ENCODE peak calls at places on chromosomes 6 and 20, in six cellular contexts. N is GM12865, J is thyroid gland, K is tibial artery, D is psoas muscle, X is PC-3. C is an unnamed sample.

GRCh38 chr20:60057866-60058807 is 99.9 kb downstream of the CDH26 start:
- DNase-seq in J (peak; percentile 65), N (no peak), K (peak; percentile 36), X (no peak), D (peak; percentile 73), C (peak; percentile 67)

GRCh38 chr20:57403216-57403615 is 12.0 kb downstream of the RBM38 start:
- DNase-seq in N (no peak), K (no peak), X (no peak), D (no peak), J (no peak), C (no peak)

GRCh38 chr20:20710847-20711315 is 1.6 kb downstream of the RALGAPA2 start:
- DNase-seq in X (peak; percentile 13), D (no peak), K (no peak), J (peak; percentile 40), N (peak; percentile 64), C (no peak)

GRCh38 chr6:170296746-170297576 is 6.1 kb upstream of the DLL1 start:
- DNase-seq in X (no peak), J (no peak), K (no peak), D (no peak), N (no peak), C (no peak)

GRCh38 chr6:15841937-15842698 is 179.3 kb upstream of the DTNBP1 start:
- DNase-seq in D (peak; percentile 33), X (no peak), N (no peak), J (no peak), K (peak; percentile 65), C (peak; percentile 69)

GRCh38 chr20:19679931-19680330 is 78.1 kb upstream of the RIN2 start:
- DNase-seq in D (no peak), N (no peak), K (no peak), J (no peak), X (no peak), C (no peak)

GRCh38 chr6:165220030-165220429 is 89.4 kb downstream of the C6orf118 start:
- DNase-seq in D (no peak), X (no peak), N (no peak), K (no peak), J (no peak), C (no peak)

GRCh38 chr6:97437087-97437486 is 154.1 kb upstream of the MMS22L start:
- DNase-seq in K (no peak), J (no peak), D (no peak), X (peak; percentile 46), N (no peak), C (no peak)

GRCh38 chr6:130320908-130321307 is 44.9 kb upstream of the TMEM200A start:
- DNase-seq in K (no peak), N (no peak), X (peak; percentile 37), D (no peak), J (no peak), C (no peak)

GRCh38 chr6:107080036-107080435 is 35.3 kb downstream of the BEND3 start:
- DNase-seq in J (no peak), D (no peak), N (peak; percentile 33), X (peak; percentile 5), K (no peak), C (no peak)

GRCh38 chr6:130632288-130632687 is 194.9 kb upstream of the SMLR1 start:
- DNase-seq in D (no peak), J (no peak), K (no peak), N (no peak), X (no peak), C (no peak)

GRCh38 chr6:156336096-156336495 is 441.1 kb upstream of the ARID1B start:
- DNase-seq in N (peak; percentile 11), J (no peak), X (peak; percentile 2), K (no peak), D (no peak), C (no peak)

GRCh38 chr20:35171438-35171752 is 477 bp upstream of the PROCR start:
- DNase-seq in N (no peak), X (no peak), K (no peak), D (no peak), J (no peak), C (no peak)

GRCh38 chr20:43681468-43681942 is 14.6 kb downstream of the MYBL2 start:
- DNase-seq in X (no peak), J (peak; percentile 6), K (no peak), D (no peak), N (peak; percentile 78), C (no peak)

GRCh38 chr6:158050107-158050735 is 68.6 kb downstream of the SYNJ2 start:
- DNase-seq in D (no peak), K (peak; percentile 7), X (no peak), J (no peak), N (no peak), C (no peak)

GRCh38 chr6:137265574-137265973 is 46.4 kb upstream of the IFNGR1 start:
- DNase-seq in K (no peak), J (no peak), X (no peak), D (no peak), N (no peak), C (no peak)

GRCh38 chr6:104940881-104941693 is 15.8 kb upstream of the LIN28B start:
- DNase-seq in X (peak; percentile 16), D (peak; percentile 32), K (no peak), N (peak; percentile 9), J (peak; percentile 22), C (no peak)

GRCh38 chr20:44642203-44643153 is 9.0 kb downstream of the ADA start:
- DNase-seq in D (peak; percentile 62), X (peak; percentile 50), J (peak; percentile 83), K (peak; percentile 84), N (peak; percentile 86), C (peak; percentile 88)

GRCh38 chr6:14758421-14759043 is 487.3 kb upstream of the JARID2 start:
- DNase-seq in N (no peak), X (peak; percentile 80), K (no peak), D (no peak), J (no peak), C (no peak)

GRCh38 chr6:141848029-141848890 is 284.5 kb upstream of the GJE1 start:
- DNase-seq in N (no peak), X (peak; percentile 75), D (no peak), J (no peak), K (no peak), C (no peak)

GRCh38 chr20:47795214-47795667 is 10.0 kb upstream of the SULF2 start:
- DNase-seq in J (no peak), D (peak; percentile 49), K (peak; percentile 66), X (peak; percentile 99), N (no peak), C (no peak)

GRCh38 chr20:38790210-38791053 is 15.1 kb upstream of the PPP1R16B start:
- DNase-seq in X (peak; percentile 69), J (no peak), D (no peak), K (no peak), N (peak; percentile 72), C (no peak)

GRCh38 chr6:165231581-165232276 is 77.7 kb downstream of the C6orf118 start:
- DNase-seq in X (peak; percentile 62), N (peak; percentile 27), J (no peak), K (no peak), D (no peak), C (no peak)

DNA sequence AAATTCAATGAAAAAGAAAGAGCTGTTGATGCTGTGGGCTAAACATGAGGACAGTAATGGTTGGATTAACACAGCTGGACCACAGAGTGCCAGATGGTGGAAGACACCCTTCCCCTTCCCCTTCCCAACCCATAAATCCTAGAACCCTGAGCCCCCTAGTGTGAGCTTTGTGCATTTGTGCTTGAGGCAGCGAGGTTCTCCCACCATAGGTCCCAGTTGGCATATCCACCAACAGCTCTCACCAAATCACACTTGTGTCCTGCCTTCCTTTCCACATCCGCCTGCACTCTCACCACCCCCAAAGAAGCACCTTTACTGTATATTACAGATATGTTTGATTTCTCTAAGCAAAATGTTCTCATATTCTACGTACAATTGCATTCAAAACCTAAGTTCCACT is 32.8 kb upstream of the HBS1L start:
- DNase-seq in J (no peak), N (peak; percentile 19), D (no peak), K (no peak), X (no peak), C (no peak)
- TF ChIP-seq CTCF in J (no peak), N (peak; percentile 3), D (no peak), K (no peak), X (no peak), C (no peak)

DNA sequence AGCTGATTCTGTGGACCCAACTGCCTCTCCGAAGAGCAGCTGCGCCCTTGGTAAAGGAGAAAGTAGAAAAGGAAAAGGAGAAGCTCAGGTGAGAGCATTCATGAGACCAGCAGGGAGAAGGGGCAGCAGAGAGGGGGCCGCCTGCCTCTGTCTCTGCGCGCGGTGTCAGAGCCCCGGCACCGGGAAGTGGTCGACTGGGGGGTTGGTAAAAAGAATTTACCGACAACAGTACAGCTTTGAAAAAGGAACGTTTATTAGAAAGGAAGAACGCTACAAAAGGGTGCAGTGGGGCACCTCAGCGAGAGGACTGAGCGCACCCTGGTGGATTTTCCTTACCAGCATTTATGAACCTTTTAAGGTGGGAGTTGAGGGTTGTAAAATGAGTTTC is 61.9 kb downstream of the GPR6 start:
- DNase-seq in K (no peak), D (no peak), N (peak; percentile 67), X (peak; percentile 59), J (peak; percentile 17), C (no peak)
- TF ChIP-seq CTCF in K (no peak), D (no peak), N (peak; percentile 46), X (peak; percentile 65), J (peak; percentile 44), C (no peak)

GRCh38 chr6:22521035-22521434 is 48.3 kb upstream of the HDGFL1 start:
- DNase-seq in N (no peak), K (no peak), D (no peak), X (peak; percentile 5), J (no peak), C (no peak)

GRCh38 chr6:22530506-22530905 is 38.9 kb upstream of the HDGFL1 start:
- DNase-seq in X (no peak), D (no peak), N (no peak), J (no peak), K (no peak), C (no peak)

DNA sequence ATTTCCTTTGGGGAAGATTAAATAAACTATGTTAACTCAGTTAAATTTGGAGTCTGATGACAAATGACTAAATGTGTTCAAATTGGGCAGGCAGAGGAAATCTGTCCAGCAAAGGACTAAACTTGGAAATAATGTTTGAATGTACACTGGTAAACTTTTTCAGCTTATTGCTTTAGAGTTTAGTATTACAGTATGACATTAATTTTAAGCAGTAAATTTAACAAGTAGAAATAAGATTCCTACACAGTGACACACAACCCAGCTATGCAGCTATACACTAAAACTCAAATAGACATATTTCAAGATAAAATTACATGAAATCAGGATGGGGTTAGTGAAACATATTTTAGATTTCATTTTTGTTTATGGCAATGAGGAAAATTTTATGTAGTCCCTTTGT is 42.6 kb upstream of the HDGFL1 start:
- DNase-seq in D (no peak), J (no peak), N (no peak), K (no peak), X (peak; percentile 45), C (no peak)
- TF ChIP-seq CTCF in D (no peak), J (no peak), N (no peak), K (no peak), X (no peak), C (no peak)

GRCh38 chr20:25339608-25340007 is 51.0 kb downstream of the ABHD12 start:
- DNase-seq in D (no peak), J (peak; percentile 84), X (no peak), K (no peak), N (no peak), C (no peak)

GRCh38 chr20:25340380-25340779 is 50.3 kb downstream of the ABHD12 start:
- DNase-seq in N (no peak), J (no peak), D (no peak), X (no peak), K (no peak), C (no peak)

GRCh38 chr20:25338112-25339023 is 52.3 kb downstream of the ABHD12 start:
- DNase-seq in N (no peak), K (no peak), D (no peak), X (no peak), J (peak; percentile 39), C (no peak)

GRCh38 chr20:25341716-25342680 is 48.6 kb downstream of the ABHD12 start:
- DNase-seq in X (peak; percentile 22), N (peak; percentile 22), J (no peak), K (no peak), D (no peak), C (no peak)

GRCh38 chr20:25336561-25337422 is 53.8 kb downstream of the ABHD12 start:
- DNase-seq in N (no peak), K (no peak), J (peak; percentile 20), X (peak; percentile 54), D (no peak), C (no peak)
- TF ChIP-seq CTCF in N (no peak), K (peak; percentile 13), J (peak; percentile 42), X (peak; percentile 74), D (peak; percentile 8), C (no peak)